ENCODE peak calls at places on chromosomes 13 and 19, in seven cellular contexts. One of them, this sample, is unnamed.

GRCh38 chr13:35954207-35954560 is 177.0 kb downstream of the DCLK1 start:
- DNase-seq in colonic mucosa: no peak
- DNase-seq in neural crest cell: no peak
- DNase-seq in heart right ventricle: no peak
- DNase-seq in lower lobe of right lung: no peak
- DNase-seq in HCT116: no peak
- DNase-seq in cardiac muscle cell: no peak
- DNase-seq in this sample: no peak

GRCh38 chr13:111043575-111043982 is 71.5 kb upstream of the ARHGEF7 start:
- DNase-seq in neural crest cell: no peak
- DNase-seq in HCT116: no peak
- DNase-seq in cardiac muscle cell: peak; percentile 62
- DNase-seq in heart right ventricle: peak; percentile 64
- DNase-seq in colonic mucosa: no peak
- DNase-seq in lower lobe of right lung: no peak
- DNase-seq in this sample: no peak

GRCh38 chr13:113413178-113413897 is 40.0 kb downstream of the ADPRHL1 start:
- DNase-seq in cardiac muscle cell: no peak
- DNase-seq in HCT116: no peak
- DNase-seq in neural crest cell: no peak
- DNase-seq in heart right ventricle: no peak
- DNase-seq in colonic mucosa: no peak
- DNase-seq in lower lobe of right lung: peak; percentile 39
- DNase-seq in this sample: no peak

GRCh38 chr19:49968279-49968922 is 7.4 kb upstream of the SIGLEC11 start:
- DNase-seq in neural crest cell: no peak
- DNase-seq in HCT116: no peak
- DNase-seq in lower lobe of right lung: peak; percentile 64
- DNase-seq in heart right ventricle: no peak
- DNase-seq in colonic mucosa: no peak
- DNase-seq in cardiac muscle cell: no peak
- DNase-seq in this sample: no peak

GRCh38 chr13:99350191-99350590 is 43.0 kb upstream of the GPR183 start:
- DNase-seq in neural crest cell: no peak
- DNase-seq in cardiac muscle cell: no peak
- DNase-seq in lower lobe of right lung: no peak
- DNase-seq in heart right ventricle: no peak
- DNase-seq in HCT116: no peak
- DNase-seq in colonic mucosa: no peak
- DNase-seq in this sample: no peak

GRCh38 chr13:45925151-45925550 is 73.6 kb upstream of the SIAH3 start:
- DNase-seq in lower lobe of right lung: no peak
- DNase-seq in cardiac muscle cell: peak; percentile 4
- DNase-seq in heart right ventricle: no peak
- DNase-seq in HCT116: no peak
- DNase-seq in neural crest cell: no peak
- DNase-seq in colonic mucosa: no peak
- DNase-seq in this sample: no peak

GRCh38 chr19:55275851-55276719 is 3.8 kb downstream of the HSPBP1 start:
- DNase-seq in heart right ventricle: no peak
- DNase-seq in colonic mucosa: no peak
- DNase-seq in neural crest cell: no peak
- DNase-seq in HCT116: no peak
- DNase-seq in cardiac muscle cell: no peak
- DNase-seq in lower lobe of right lung: no peak
- DNase-seq in this sample: no peak

GRCh38 chr13:58994077-58994476 is 1169.7 kb downstream of the DIAPH3 start:
- DNase-seq in colonic mucosa: no peak
- DNase-seq in HCT116: no peak
- DNase-seq in neural crest cell: no peak
- DNase-seq in heart right ventricle: no peak
- DNase-seq in lower lobe of right lung: no peak
- DNase-seq in cardiac muscle cell: no peak
- DNase-seq in this sample: no peak

GRCh38 chr13:33480561-33480960 is 195.0 kb upstream of the STARD13 start:
- DNase-seq in neural crest cell: no peak
- DNase-seq in heart right ventricle: no peak
- DNase-seq in colonic mucosa: no peak
- DNase-seq in HCT116: no peak
- DNase-seq in lower lobe of right lung: no peak
- DNase-seq in cardiac muscle cell: peak; percentile 20
- DNase-seq in this sample: no peak

GRCh38 chr19:579842-580155 is 7.4 kb downstream of the BSG start:
- DNase-seq in lower lobe of right lung: no peak
- DNase-seq in colonic mucosa: no peak
- DNase-seq in neural crest cell: no peak
- DNase-seq in HCT116: no peak
- DNase-seq in cardiac muscle cell: no peak
- DNase-seq in heart right ventricle: no peak
- DNase-seq in this sample: no peak

GRCh38 chr19:35151273-35152065 is 3.1 kb upstream of the FXYD5 start:
- DNase-seq in heart right ventricle: no peak
- DNase-seq in HCT116: no peak
- DNase-seq in lower lobe of right lung: no peak
- DNase-seq in cardiac muscle cell: no peak
- DNase-seq in neural crest cell: no peak
- DNase-seq in colonic mucosa: no peak
- DNase-seq in this sample: no peak

GRCh38 chr19:2613507-2614295 is 88.8 kb downstream of the GNG7 start:
- DNase-seq in lower lobe of right lung: peak; percentile 68
- DNase-seq in colonic mucosa: no peak
- DNase-seq in HCT116: no peak
- DNase-seq in neural crest cell: peak; percentile 45
- DNase-seq in cardiac muscle cell: peak; percentile 56
- DNase-seq in heart right ventricle: peak; percentile 53
- DNase-seq in this sample: no peak

GRCh38 chr19:13883665-13884064 is 6.7 kb downstream of the NANOS3 start:
- DNase-seq in HCT116: no peak
- DNase-seq in heart right ventricle: no peak
- DNase-seq in colonic mucosa: no peak
- DNase-seq in neural crest cell: no peak
- DNase-seq in cardiac muscle cell: no peak
- DNase-seq in lower lobe of right lung: no peak
- DNase-seq in this sample: no peak
- TF ChIP-seq CTCF in HCT116: peak; percentile 41
- TF ChIP-seq CTCF in heart right ventricle: no peak
- TF ChIP-seq CTCF in colonic mucosa: no peak
- TF ChIP-seq CTCF in neural crest cell: peak; percentile 20
- TF ChIP-seq CTCF in cardiac muscle cell: peak; percentile 20
- TF ChIP-seq CTCF in lower lobe of right lung: no peak
- TF ChIP-seq CTCF in this sample: peak; percentile 1

GRCh38 chr13:24627090-24627714 is 53.0 kb upstream of the ATP12A start:
- DNase-seq in heart right ventricle: no peak
- DNase-seq in colonic mucosa: peak; percentile 72
- DNase-seq in HCT116: peak; percentile 4
- DNase-seq in neural crest cell: peak; percentile 78
- DNase-seq in lower lobe of right lung: no peak
- DNase-seq in cardiac muscle cell: peak; percentile 22
- DNase-seq in this sample: peak; percentile 35
- TF ChIP-seq CTCF in heart right ventricle: peak; percentile 35
- TF ChIP-seq CTCF in colonic mucosa: peak; percentile 49
- TF ChIP-seq CTCF in HCT116: peak; percentile 91
- TF ChIP-seq CTCF in neural crest cell: peak; percentile 80
- TF ChIP-seq CTCF in lower lobe of right lung: peak; percentile 38
- TF ChIP-seq CTCF in cardiac muscle cell: peak; percentile 64
- TF ChIP-seq CTCF in this sample: peak; percentile 43

GRCh38 chr19:10861118-10861651 is 10.2 kb upstream of the CARM1 start:
- DNase-seq in lower lobe of right lung: peak; percentile 63
- DNase-seq in colonic mucosa: peak; percentile 49
- DNase-seq in neural crest cell: peak; percentile 44
- DNase-seq in heart right ventricle: no peak
- DNase-seq in cardiac muscle cell: peak; percentile 45
- DNase-seq in HCT116: peak; percentile 31
- DNase-seq in this sample: no peak
- TF ChIP-seq CTCF in lower lobe of right lung: peak; percentile 43
- TF ChIP-seq CTCF in colonic mucosa: peak; percentile 31
- TF ChIP-seq CTCF in neural crest cell: peak; percentile 55
- TF ChIP-seq CTCF in heart right ventricle: no peak
- TF ChIP-seq CTCF in cardiac muscle cell: peak; percentile 50
- TF ChIP-seq CTCF in HCT116: peak; percentile 71
- TF ChIP-seq CTCF in this sample: peak; percentile 28

GRCh38 chr13:64471916-64472315 is 2758.2 kb downstream of the PCDH9 start:
- DNase-seq in lower lobe of right lung: no peak
- DNase-seq in colonic mucosa: no peak
- DNase-seq in HCT116: peak; percentile 8
- DNase-seq in heart right ventricle: no peak
- DNase-seq in neural crest cell: no peak
- DNase-seq in cardiac muscle cell: peak; percentile 62
- DNase-seq in this sample: no peak
- TF ChIP-seq CTCF in lower lobe of right lung: no peak
- TF ChIP-seq CTCF in colonic mucosa: no peak
- TF ChIP-seq CTCF in HCT116: peak; percentile 23
- TF ChIP-seq CTCF in heart right ventricle: no peak
- TF ChIP-seq CTCF in neural crest cell: peak; percentile 73
- TF ChIP-seq CTCF in cardiac muscle cell: peak; percentile 49
- TF ChIP-seq CTCF in this sample: peak; percentile 37

GRCh38 chr13:79972066-79972569 is 368.8 kb downstream of the SPRY2 start:
- DNase-seq in neural crest cell: no peak
- DNase-seq in HCT116: no peak
- DNase-seq in colonic mucosa: no peak
- DNase-seq in cardiac muscle cell: no peak
- DNase-seq in heart right ventricle: no peak
- DNase-seq in lower lobe of right lung: no peak
- DNase-seq in this sample: no peak

DNA sequence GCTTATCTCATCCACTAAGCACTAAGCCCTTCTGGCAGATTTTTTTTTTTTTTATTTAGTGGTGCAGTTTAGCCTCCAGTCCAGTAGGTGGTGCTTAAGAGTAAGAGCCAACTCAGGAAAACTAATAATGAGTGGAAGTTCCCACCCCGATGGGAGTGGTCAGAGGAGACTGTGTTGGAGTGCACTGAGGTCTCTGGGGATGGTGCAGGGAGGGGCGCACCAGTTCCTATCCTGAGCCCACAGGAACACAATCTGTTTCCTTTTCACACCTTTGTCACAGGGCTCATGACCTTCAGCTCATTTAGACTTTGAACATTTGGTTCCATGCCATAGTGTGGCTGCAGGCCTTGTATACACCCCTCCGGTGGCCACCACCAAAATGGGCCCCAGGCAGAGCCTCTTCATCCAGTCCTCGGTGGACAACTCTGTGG is 367.4 kb downstream of the SPRY2 start:
- DNase-seq in cardiac muscle cell: no peak
- DNase-seq in lower lobe of right lung: no peak
- DNase-seq in heart right ventricle: peak; percentile 22
- DNase-seq in HCT116: no peak
- DNase-seq in colonic mucosa: no peak
- DNase-seq in neural crest cell: no peak
- DNase-seq in this sample: no peak
- TF ChIP-seq CTCF in cardiac muscle cell: peak; percentile 43
- TF ChIP-seq CTCF in lower lobe of right lung: peak; percentile 53
- TF ChIP-seq CTCF in heart right ventricle: peak; percentile 58
- TF ChIP-seq CTCF in HCT116: peak; percentile 51
- TF ChIP-seq CTCF in colonic mucosa: peak; percentile 38
- TF ChIP-seq CTCF in neural crest cell: peak; percentile 62
- TF ChIP-seq CTCF in this sample: peak; percentile 14

GRCh38 chr13:31699650-31700049 is 39.7 kb upstream of the RXFP2 start:
- DNase-seq in HCT116: no peak
- DNase-seq in colonic mucosa: no peak
- DNase-seq in cardiac muscle cell: peak; percentile 43
- DNase-seq in heart right ventricle: no peak
- DNase-seq in lower lobe of right lung: no peak
- DNase-seq in neural crest cell: peak; percentile 5
- DNase-seq in this sample: no peak
- TF ChIP-seq CTCF in HCT116: peak; percentile 13
- TF ChIP-seq CTCF in colonic mucosa: no peak
- TF ChIP-seq CTCF in cardiac muscle cell: peak; percentile 48
- TF ChIP-seq CTCF in heart right ventricle: peak; percentile 32
- TF ChIP-seq CTCF in lower lobe of right lung: no peak
- TF ChIP-seq CTCF in neural crest cell: peak; percentile 17
- TF ChIP-seq CTCF in this sample: peak; percentile 64

GRCh38 chr19:4257025-4257424 is 10.1 kb downstream of the YJU2 start:
- DNase-seq in HCT116: no peak
- DNase-seq in cardiac muscle cell: no peak
- DNase-seq in neural crest cell: no peak
- DNase-seq in lower lobe of right lung: no peak
- DNase-seq in colonic mucosa: no peak
- DNase-seq in heart right ventricle: no peak
- DNase-seq in this sample: no peak
- TF ChIP-seq CTCF in HCT116: no peak
- TF ChIP-seq CTCF in cardiac muscle cell: no peak
- TF ChIP-seq CTCF in neural crest cell: no peak
- TF ChIP-seq CTCF in lower lobe of right lung: no peak
- TF ChIP-seq CTCF in colonic mucosa: no peak
- TF ChIP-seq CTCF in heart right ventricle: no peak
- TF ChIP-seq CTCF in this sample: no peak

GRCh38 chr19:18683109-18683954 is at the start of gene CRTC1:
- DNase-seq in cardiac muscle cell: peak; percentile 91
- DNase-seq in heart right ventricle: peak; percentile 94
- DNase-seq in colonic mucosa: peak; percentile 90
- DNase-seq in neural crest cell: peak; percentile 90
- DNase-seq in HCT116: peak; percentile 65
- DNase-seq in lower lobe of right lung: peak; percentile 90
- DNase-seq in this sample: peak; percentile 88
- TF ChIP-seq CTCF in cardiac muscle cell: no peak
- TF ChIP-seq CTCF in heart right ventricle: no peak
- TF ChIP-seq CTCF in colonic mucosa: no peak
- TF ChIP-seq CTCF in neural crest cell: no peak
- TF ChIP-seq CTCF in HCT116: no peak
- TF ChIP-seq CTCF in lower lobe of right lung: no peak
- TF ChIP-seq CTCF in this sample: no peak

This sample was measured in D721Med.